ENCODE peak calls at places on chromosomes 6 and 20, in five cellular contexts. X is right atrium auricular region, P is tibial artery, H is fibroblast of lung, A is kidney. I is an unnamed sample.

GRCh38 chr6:33426590-33427563 is 7.0 kb downstream of the SYNGAP1 start:
- DNase-seq in A (peak; percentile 56), H (no peak), X (no peak), P (peak; percentile 61), I (no peak)

GRCh38 chr20:63678071-63678470 is 18.4 kb upstream of the TNFRSF6B start:
- DNase-seq in X (no peak), P (no peak), H (no peak), A (no peak), I (no peak)

GRCh38 chr6:125095501-125096301 is 57.9 kb upstream of the TPD52L1 start:
- DNase-seq in H (peak; percentile 85), X (no peak), A (no peak), P (no peak), I (no peak)

GRCh38 chr6:100833972-100834574 is 47.1 kb downstream of the ASCC3 start:
- DNase-seq in A (no peak), H (no peak), X (no peak), P (no peak), I (no peak)

GRCh38 chr6:31190488-31190887 is 20.0 kb upstream of the POU5F1 start:
- DNase-seq in P (no peak), X (no peak), A (no peak), H (no peak), I (no peak)

GRCh38 chr20:22716824-22717351 is 132.5 kb upstream of the FOXA2 start:
- DNase-seq in H (peak; percentile 6), X (no peak), A (no peak), P (no peak), I (no peak)

GRCh38 chr6:117733341-117733740 is 58.1 kb downstream of the NUS1 start:
- DNase-seq in A (no peak), X (no peak), P (no peak), H (no peak), I (no peak)

GRCh38 chr20:23152308-23152892 is 66.3 kb upstream of the CD93 start:
- DNase-seq in A (peak; percentile 90), P (peak; percentile 98), X (peak; percentile 92), H (peak; percentile 87), I (no peak)

GRCh38 chr6:35522660-35523658 is 10.3 kb upstream of the TULP1 start:
- DNase-seq in P (peak; percentile 82), A (peak; percentile 88), X (peak; percentile 76), H (peak; percentile 59), I (no peak)

GRCh38 chr20:62282877-62283503 is 19.8 kb upstream of the ADRM1 start:
- DNase-seq in A (peak; percentile 88), P (no peak), X (no peak), H (peak; percentile 24), I (no peak)

GRCh38 chr6:32832535-32832934 is 6.0 kb downstream of the TAP2 start:
- DNase-seq in P (no peak), H (no peak), X (no peak), A (no peak), I (no peak)

GRCh38 chr6:136265101-136265500 is 15.0 kb upstream of the MTFR2 start:
- DNase-seq in H (no peak), X (no peak), P (no peak), A (no peak), I (no peak)

GRCh38 chr20:12180107-12180661 is 262.5 kb downstream of the BTBD3 start:
- DNase-seq in A (no peak), H (peak; percentile 61), P (no peak), X (no peak), I (no peak)

GRCh38 chr6:97293198-97293696 is 10.2 kb upstream of the MMS22L start:
- DNase-seq in A (no peak), P (no peak), H (peak; percentile 7), X (no peak), I (no peak)

GRCh38 chr20:20210943-20211273 is 157.0 kb upstream of the INSM1 start:
- DNase-seq in X (no peak), H (no peak), P (no peak), A (no peak), I (no peak)

GRCh38 chr6:46011241-46012085 is 4.2 kb downstream of the CLIC5 start:
- DNase-seq in P (no peak), X (no peak), H (no peak), A (no peak), I (no peak)

GRCh38 chr6:122530440-122531046 is 58.9 kb upstream of the SERINC1 start:
- DNase-seq in X (no peak), A (no peak), H (peak; percentile 74), P (no peak), I (no peak)

GRCh38 chr6:136962661-136963060 is 40.6 kb downstream of the SLC35D3 start:
- DNase-seq in P (no peak), A (no peak), X (no peak), H (no peak), I (no peak)

GRCh38 chr6:63295553-63295952 is 24.2 kb downstream of the LGSN start:
- DNase-seq in P (no peak), H (no peak), X (no peak), A (no peak), I (no peak)

GRCh38 chr20:63538204-63539091 is 1.3 kb upstream of the PTK6 start:
- DNase-seq in H (peak; percentile 49), A (peak; percentile 92), X (no peak), P (no peak), I (no peak)

GRCh38 chr6:47252636-47253035 is 57.1 kb downstream of the TNFRSF21 start:
- DNase-seq in H (no peak), P (no peak), A (no peak), X (no peak), I (no peak)
- TF ChIP-seq CTCF in H (no peak), P (no peak), A (no peak), X (no peak), I (no peak)

GRCh38 chr6:2763345-2763841 is 1.8 kb upstream of the WRNIP1 start:
- DNase-seq in A (peak; percentile 87), P (no peak), H (no peak), X (no peak), I (no peak)

GRCh38 chr6:2764610-2765165 is 505 bp upstream of the WRNIP1 start:
- DNase-seq in A (peak; percentile 75), H (peak; percentile 75), X (no peak), P (no peak), I (no peak)

GRCh38 chr6:2763876-2764540 is 1.2 kb upstream of the WRNIP1 start:
- DNase-seq in P (no peak), A (peak; percentile 81), X (no peak), H (no peak), I (no peak)

GRCh38 chr6:2758980-2759379 is 6.2 kb upstream of the WRNIP1 start:
- DNase-seq in A (no peak), H (no peak), X (no peak), P (no peak), I (no peak)

GRCh38 chr6:2760882-2761842 is 4.0 kb upstream of the WRNIP1 start:
- DNase-seq in A (no peak), H (no peak), P (no peak), X (no peak), I (no peak)
- TF ChIP-seq CTCF in A (peak; percentile 5), H (peak; percentile 41), P (peak; percentile 17), X (peak; percentile 60), I (peak; percentile 30)

GRCh38 chr20:35264755-35265154 is 13.2 kb downstream of the MMP24OS start:
- DNase-seq in A (no peak), X (no peak), H (no peak), P (no peak), I (no peak)
- TF ChIP-seq CTCF in A (peak; percentile 13), X (no peak), H (peak; percentile 3), P (no peak), I (peak; percentile 15)

DNA sequence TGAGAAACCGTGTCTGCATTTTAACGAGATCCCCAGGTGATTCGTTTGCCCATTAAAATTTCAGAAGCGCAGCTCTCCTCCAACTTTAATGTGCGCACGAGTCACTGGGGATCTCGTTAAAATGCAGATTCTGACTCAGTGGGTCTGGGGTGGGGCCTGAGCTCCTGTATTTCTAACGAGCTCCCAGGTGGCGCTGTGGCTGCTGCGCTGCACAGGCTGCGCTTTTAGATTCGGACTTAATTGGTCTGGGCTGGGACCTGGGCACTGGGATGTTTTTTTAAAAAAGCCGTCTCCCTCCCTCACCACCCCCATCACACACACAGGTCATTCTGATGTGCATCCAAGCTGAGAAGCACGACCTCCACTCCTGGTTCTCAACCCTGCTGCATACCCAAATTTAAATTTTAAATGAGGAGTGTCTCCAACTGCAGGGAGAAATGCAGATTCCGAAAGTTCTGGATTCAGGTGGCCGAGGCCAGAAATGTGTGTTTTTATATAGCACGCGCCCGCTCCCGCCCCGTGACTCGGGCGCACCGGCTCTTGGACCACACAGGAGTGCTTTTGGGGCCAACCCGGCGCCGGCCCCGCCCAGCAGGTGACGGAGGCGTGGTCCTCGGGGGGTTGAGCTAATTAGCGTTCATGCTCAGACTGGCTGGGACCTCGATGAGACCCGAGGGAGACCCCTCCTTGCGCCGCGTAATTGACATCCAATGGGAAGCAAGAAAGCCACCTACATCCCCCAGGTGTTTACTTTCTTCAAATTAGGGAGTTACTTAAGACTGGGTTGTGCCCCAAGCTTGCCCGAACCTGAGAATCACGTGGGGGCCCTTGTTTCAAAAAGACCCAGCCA is 85.8 kb downstream of the ZFP64 start:
- DNase-seq in H (peak; percentile 45), A (no peak), X (no peak), P (no peak), I (no peak)
- TF ChIP-seq CTCF in H (peak; percentile 39), A (no peak), X (no peak), P (no peak), I (peak; percentile 44)

DNA sequence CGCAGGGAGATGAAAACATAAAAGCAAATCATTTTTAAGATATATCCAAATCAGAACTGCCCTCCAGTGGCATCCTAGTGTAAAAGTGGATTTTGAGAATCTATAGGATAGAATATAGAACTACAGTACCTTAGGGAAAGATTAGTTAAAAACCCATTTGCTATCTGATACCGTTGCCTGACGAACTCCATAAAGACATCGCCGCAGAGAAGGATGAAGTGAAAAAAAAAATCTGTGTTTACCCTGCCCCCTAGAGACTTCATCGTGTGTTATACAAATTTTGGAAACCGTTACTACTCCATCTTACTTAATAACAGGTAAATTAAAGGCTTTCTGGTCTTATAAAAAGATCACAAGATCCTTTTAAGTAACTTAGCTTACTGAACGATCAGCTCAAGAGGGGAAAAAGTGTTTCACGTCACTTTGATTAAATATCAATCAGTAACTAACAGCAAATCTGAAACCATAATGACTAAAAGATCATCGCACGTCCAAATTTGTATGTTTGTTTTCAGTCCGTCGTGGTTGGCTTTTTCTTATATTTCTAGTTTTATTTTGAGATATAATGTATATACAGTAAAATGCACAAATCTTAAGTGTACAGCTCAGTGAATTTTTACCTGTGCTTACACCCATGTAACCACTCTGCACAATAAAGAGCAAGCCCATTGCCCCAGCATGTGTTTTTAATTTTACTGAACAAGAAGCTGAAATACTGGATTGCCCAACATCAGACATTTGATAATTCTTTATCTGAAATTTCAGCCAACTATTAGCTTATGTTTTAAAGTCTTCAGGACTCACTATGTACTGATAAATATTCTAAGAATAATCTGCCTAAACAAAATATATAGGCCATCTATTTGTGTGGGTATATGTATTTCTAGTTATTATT is 879 bp upstream of the MCM3 start:
- DNase-seq in P (no peak), A (no peak), X (no peak), H (peak; percentile 43), I (no peak)
- TF ChIP-seq CTCF in P (no peak), A (no peak), X (peak; percentile 33), H (peak; percentile 21), I (no peak)

GRCh38 chr6:111872521-111873177 is 603 bp downstream of the FYN start:
- DNase-seq in X (no peak), H (peak; percentile 68), A (peak; percentile 80), P (peak; percentile 69), I (no peak)
- TF ChIP-seq CTCF in X (no peak), H (no peak), A (no peak), P (no peak), I (no peak)

GRCh38 chr20:51335329-51335841 is 207.1 kb downstream of the NFATC2 start:
- DNase-seq in X (no peak), A (no peak), P (no peak), H (peak; percentile 100), I (no peak)
- TF ChIP-seq CTCF in X (no peak), A (no peak), P (no peak), H (peak; percentile 17), I (no peak)